ENCODE peak calls at places on chromosomes 13 and 19, in four cellular contexts. I is stimulated activated CD8-positive, alpha-beta memory T cell treated with anti-CD3 and anti-CD28 coated beads, Interleukin-15, amount 100 ng/mL, for 4 hours; U is tibial nerve; E is AG09309. D is an unnamed sample.

GRCh38 chr19:49474545-49474930 is 523 bp downstream of the FLT3LG start:
- DNase-seq in I (no peak), U (no peak), E (no peak), D (no peak)

GRCh38 chr13:32045963-32046785 is 14.6 kb downstream of the FRY start:
- DNase-seq in I (no peak), U (peak; percentile 67), E (no peak), D (no peak)

GRCh38 chr19:5894704-5895349 is 8.8 kb downstream of the NDUFA11 start:
- DNase-seq in I (no peak), U (no peak), E (no peak), D (peak; percentile 58)

GRCh38 chr19:41296323-41296935 is 13.5 kb upstream of the CCDC97 start:
- DNase-seq in I (no peak), U (no peak), E (no peak), D (no peak)

GRCh38 chr19:42253245-42254082 is 1.5 kb downstream of the ERF start:
- DNase-seq in I (no peak), U (peak; percentile 57), E (no peak), D (peak; percentile 96)

GRCh38 chr19:47609885-47610545 is 1.1 kb downstream of the BICRA start:
- DNase-seq in I (peak; percentile 15), U (no peak), E (no peak), D (peak; percentile 94)

GRCh38 chr19:11849264-11849615 is 714 bp downstream of the ZNF439 start:
- DNase-seq in I (no peak), U (no peak), E (no peak), D (no peak)

GRCh38 chr13:77919351-77920294 is 992 bp upstream of the EDNRB start:
- DNase-seq in I (no peak), U (peak; percentile 19), E (no peak), D (peak; percentile 57)

GRCh38 chr19:12052571-12053169 is at the start of gene ZNF878:
- DNase-seq in I (no peak), U (peak; percentile 84), E (no peak), D (peak; percentile 95)

GRCh38 chr19:48501446-48501960 is 10.1 kb downstream of the LMTK3 start:
- DNase-seq in I (no peak), U (no peak), E (no peak), D (peak; percentile 68)

GRCh38 chr13:41962994-41963393 is 2.1 kb upstream of the VWA8 start:
- DNase-seq in I (no peak), U (no peak), E (no peak), D (no peak)

GRCh38 chr13:110261166-110262081 is 45.5 kb downstream of the COL4A1 start:
- DNase-seq in I (no peak), U (no peak), E (no peak), D (no peak)

GRCh38 chr13:98300956-98301641 is 124.0 kb upstream of the RNF113B start:
- DNase-seq in I (no peak), U (no peak), E (no peak), D (no peak)

GRCh38 chr13:30905932-30906383 is at the start of gene MEDAG:
- DNase-seq in I (no peak), U (peak; percentile 89), E (no peak), D (peak; percentile 93)

GRCh38 chr19:53521373-53522202 is 16.4 kb upstream of the ZNF331 start:
- DNase-seq in I (no peak), U (no peak), E (no peak), D (no peak)

GRCh38 chr13:75855216-75855615 is 219.1 kb downstream of the LMO7 start:
- DNase-seq in I (no peak), U (no peak), E (no peak), D (peak; percentile 26)

GRCh38 chr19:46812898-46813569 is 24.6 kb upstream of the SLC1A5 start:
- DNase-seq in I (no peak), U (no peak), E (no peak), D (peak; percentile 75)

GRCh38 chr19:53772943-53773342 is 51.2 kb downstream of the NLRP12 start:
- DNase-seq in I (peak; percentile 28), U (peak; percentile 82), E (peak; percentile 27), D (peak; percentile 77)

GRCh38 chr19:55488986-55489710 is 912 bp downstream of the SSC5D start:
- DNase-seq in I (no peak), U (no peak), E (no peak), D (peak; percentile 92)

GRCh38 chr13:61695147-61695546 is 279.5 kb upstream of the PCDH20 start:
- DNase-seq in I (no peak), U (no peak), E (no peak), D (no peak)

GRCh38 chr19:30132312-30133075 is 190.5 kb downstream of the URI1 start:
- DNase-seq in I (no peak), U (no peak), E (no peak), D (no peak)

GRCh38 chr13:33490461-33491327 is 205.1 kb upstream of the STARD13 start:
- DNase-seq in I (no peak), U (no peak), E (no peak), D (no peak)

GRCh38 chr19:40229926-40230417 is 3.5 kb upstream of the CCNP start:
- DNase-seq in I (no peak), U (no peak), E (no peak), D (no peak)

GRCh38 chr13:51451467-51452390 is 1.1 kb downstream of the INTS6 start:
- DNase-seq in I (peak; percentile 54), U (peak; percentile 73), E (no peak), D (peak; percentile 90)

GRCh38 chr19:44635581-44636438 is 7.9 kb upstream of the PVR start:
- DNase-seq in I (no peak), U (no peak), E (no peak), D (peak; percentile 81)

GRCh38 chr13:114149774-114150740 is 17.6 kb upstream of the RASA3 start:
- DNase-seq in I (no peak), U (no peak), E (no peak), D (peak; percentile 66)

GRCh38 chr19:771332-771785 is 20.4 kb downstream of the MISP start:
- DNase-seq in I (no peak), U (no peak), E (no peak), D (peak; percentile 90)

GRCh38 chr19:47112166-47112663 is 1.4 kb downstream of the ZC3H4 start:
- DNase-seq in I (peak; percentile 83), U (peak; percentile 77), E (peak; percentile 61), D (peak; percentile 83)

GRCh38 chr13:41263261-41263971 is at the start of gene MTRF1:
- DNase-seq in I (peak; percentile 68), U (peak; percentile 68), E (peak; percentile 25), D (peak; percentile 88)

D was measured in osteoblast.